ENCODE peak calls at places on chromosomes 11 and 22, in nine cellular contexts. One of them, this sample, is unnamed.
A peak's percentile ranks its signal among the peaks of the same experiment; 100 is the strongest.

GRCh38 chr11:79156031-79156430 is 284.8 kb downstream of the TENM4 start:
- DNase-seq in sigmoid colon: no peak
- DNase-seq in H9: no peak
- DNase-seq in CD8-positive, alpha-beta memory T cell: no peak
- DNase-seq in tibial artery: no peak
- DNase-seq in fibroblast of lung: no peak
- DNase-seq in naive thymus-derived CD4-positive, alpha-beta T cell: no peak
- DNase-seq in substantia nigra: no peak
- DNase-seq in IMR-90: no peak
- DNase-seq in this sample: no peak

GRCh38 chr11:2768471-2769408 is 68.9 kb upstream of the KCNQ1OT1 start:
- DNase-seq in tibial artery: no peak
- DNase-seq in naive thymus-derived CD4-positive, alpha-beta T cell: no peak
- DNase-seq in substantia nigra: no peak
- DNase-seq in H9: no peak
- DNase-seq in fibroblast of lung: peak; percentile 85
- DNase-seq in IMR-90: peak; percentile 93
- DNase-seq in sigmoid colon: peak; percentile 61
- DNase-seq in CD8-positive, alpha-beta memory T cell: no peak
- DNase-seq in this sample: peak; percentile 57

GRCh38 chr11:71996946-71997345 is 1.8 kb upstream of the IL18BP start:
- DNase-seq in fibroblast of lung: no peak
- DNase-seq in naive thymus-derived CD4-positive, alpha-beta T cell: no peak
- DNase-seq in CD8-positive, alpha-beta memory T cell: no peak
- DNase-seq in H9: no peak
- DNase-seq in IMR-90: no peak
- DNase-seq in tibial artery: no peak
- DNase-seq in substantia nigra: no peak
- DNase-seq in sigmoid colon: peak; percentile 68
- DNase-seq in this sample: peak; percentile 59

GRCh38 chr11:61090521-61090920 is 11.8 kb upstream of the CD5 start:
- DNase-seq in fibroblast of lung: no peak
- DNase-seq in substantia nigra: no peak
- DNase-seq in H9: no peak
- DNase-seq in sigmoid colon: no peak
- DNase-seq in tibial artery: no peak
- DNase-seq in naive thymus-derived CD4-positive, alpha-beta T cell: no peak
- DNase-seq in IMR-90: no peak
- DNase-seq in CD8-positive, alpha-beta memory T cell: no peak
- DNase-seq in this sample: no peak

GRCh38 chr11:107017433-107018227 is 646 bp downstream of the GUCY1A2 start:
- DNase-seq in fibroblast of lung: peak; percentile 54
- DNase-seq in IMR-90: no peak
- DNase-seq in tibial artery: no peak
- DNase-seq in sigmoid colon: peak; percentile 59
- DNase-seq in CD8-positive, alpha-beta memory T cell: no peak
- DNase-seq in naive thymus-derived CD4-positive, alpha-beta T cell: no peak
- DNase-seq in substantia nigra: peak; percentile 64
- DNase-seq in H9: peak; percentile 79
- DNase-seq in this sample: peak; percentile 61

GRCh38 chr11:12133539-12134238 is 23.3 kb downstream of the MICAL2 start:
- DNase-seq in sigmoid colon: no peak
- DNase-seq in CD8-positive, alpha-beta memory T cell: no peak
- DNase-seq in tibial artery: no peak
- DNase-seq in fibroblast of lung: no peak
- DNase-seq in substantia nigra: no peak
- DNase-seq in H9: no peak
- DNase-seq in naive thymus-derived CD4-positive, alpha-beta T cell: peak; percentile 36
- DNase-seq in IMR-90: no peak
- DNase-seq in this sample: no peak

GRCh38 chr11:63670738-63671321 is 346 bp downstream of the ATL3 start:
- DNase-seq in naive thymus-derived CD4-positive, alpha-beta T cell: peak; percentile 18
- DNase-seq in CD8-positive, alpha-beta memory T cell: peak; percentile 23
- DNase-seq in IMR-90: no peak
- DNase-seq in sigmoid colon: peak; percentile 77
- DNase-seq in substantia nigra: peak; percentile 71
- DNase-seq in tibial artery: peak; percentile 57
- DNase-seq in H9: peak; percentile 45
- DNase-seq in fibroblast of lung: peak; percentile 42
- DNase-seq in this sample: no peak

GRCh38 chr11:121715395-121715794 is 262.6 kb upstream of the SORL1-AS1 start:
- DNase-seq in CD8-positive, alpha-beta memory T cell: no peak
- DNase-seq in H9: no peak
- DNase-seq in fibroblast of lung: no peak
- DNase-seq in naive thymus-derived CD4-positive, alpha-beta T cell: no peak
- DNase-seq in IMR-90: no peak
- DNase-seq in substantia nigra: no peak
- DNase-seq in sigmoid colon: no peak
- DNase-seq in tibial artery: no peak
- DNase-seq in this sample: no peak

GRCh38 chr11:66388746-66389386 is 17.3 kb upstream of the SLC29A2 start:
- DNase-seq in CD8-positive, alpha-beta memory T cell: peak; percentile 59
- DNase-seq in naive thymus-derived CD4-positive, alpha-beta T cell: peak; percentile 73
- DNase-seq in IMR-90: peak; percentile 73
- DNase-seq in fibroblast of lung: peak; percentile 56
- DNase-seq in sigmoid colon: peak; percentile 79
- DNase-seq in tibial artery: peak; percentile 69
- DNase-seq in H9: peak; percentile 83
- DNase-seq in substantia nigra: peak; percentile 15
- DNase-seq in this sample: peak; percentile 75

GRCh38 chr11:129593098-129593497 is 217.4 kb downstream of the BARX2 start:
- DNase-seq in H9: no peak
- DNase-seq in CD8-positive, alpha-beta memory T cell: no peak
- DNase-seq in IMR-90: no peak
- DNase-seq in sigmoid colon: no peak
- DNase-seq in fibroblast of lung: no peak
- DNase-seq in tibial artery: no peak
- DNase-seq in naive thymus-derived CD4-positive, alpha-beta T cell: no peak
- DNase-seq in substantia nigra: no peak
- DNase-seq in this sample: no peak

GRCh38 chr11:129598378-129598777 is 217.3 kb upstream of the TMEM45B start:
- DNase-seq in H9: no peak
- DNase-seq in IMR-90: no peak
- DNase-seq in fibroblast of lung: no peak
- DNase-seq in sigmoid colon: no peak
- DNase-seq in tibial artery: no peak
- DNase-seq in naive thymus-derived CD4-positive, alpha-beta T cell: no peak
- DNase-seq in CD8-positive, alpha-beta memory T cell: no peak
- DNase-seq in substantia nigra: no peak
- DNase-seq in this sample: no peak

GRCh38 chr11:129595043-129595962 is 219.7 kb downstream of the BARX2 start:
- DNase-seq in sigmoid colon: no peak
- DNase-seq in substantia nigra: no peak
- DNase-seq in IMR-90: no peak
- DNase-seq in tibial artery: no peak
- DNase-seq in CD8-positive, alpha-beta memory T cell: no peak
- DNase-seq in fibroblast of lung: no peak
- DNase-seq in H9: no peak
- DNase-seq in naive thymus-derived CD4-positive, alpha-beta T cell: no peak
- DNase-seq in this sample: no peak

GRCh38 chr11:129592191-129592590 is 216.5 kb downstream of the BARX2 start:
- DNase-seq in CD8-positive, alpha-beta memory T cell: no peak
- DNase-seq in IMR-90: no peak
- DNase-seq in naive thymus-derived CD4-positive, alpha-beta T cell: no peak
- DNase-seq in substantia nigra: no peak
- DNase-seq in sigmoid colon: no peak
- DNase-seq in H9: no peak
- DNase-seq in tibial artery: no peak
- DNase-seq in fibroblast of lung: no peak
- DNase-seq in this sample: no peak

DNA sequence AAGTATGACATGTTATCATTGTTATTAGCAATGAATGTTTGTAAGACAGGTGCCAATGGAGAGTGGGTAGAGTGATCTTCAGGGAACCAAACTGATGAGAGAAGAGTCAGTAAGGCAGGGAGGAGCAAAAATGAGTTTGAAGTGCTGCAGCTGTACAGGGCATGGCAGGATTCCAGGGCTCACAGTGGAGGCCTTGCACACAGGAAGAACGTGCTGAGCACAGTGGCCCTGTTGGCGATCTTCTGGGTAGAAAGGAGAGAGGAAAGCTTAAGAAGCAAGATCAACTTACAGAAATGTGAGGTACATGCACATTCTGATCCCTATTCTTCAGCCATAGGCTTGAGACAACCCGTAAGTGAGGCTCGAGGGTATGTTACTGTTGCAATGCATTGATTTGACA is 219.3 kb upstream of the TMEM45B start:
- DNase-seq in substantia nigra: no peak
- DNase-seq in fibroblast of lung: no peak
- DNase-seq in sigmoid colon: no peak
- DNase-seq in naive thymus-derived CD4-positive, alpha-beta T cell: no peak
- DNase-seq in IMR-90: no peak
- DNase-seq in tibial artery: no peak
- DNase-seq in CD8-positive, alpha-beta memory T cell: no peak
- DNase-seq in H9: no peak
- DNase-seq in this sample: no peak
- H3K27ac ChIP-seq in substantia nigra: no peak overlapping the region
- H3K27ac ChIP-seq in fibroblast of lung: no peak overlapping the region
- H3K27ac ChIP-seq in sigmoid colon: no peak overlapping the region
- H3K27ac ChIP-seq in naive thymus-derived CD4-positive, alpha-beta T cell: no peak overlapping the region
- H3K27ac ChIP-seq in IMR-90: no peak overlapping the region
- H3K27ac ChIP-seq in tibial artery: no peak overlapping the region
- H3K27ac ChIP-seq in CD8-positive, alpha-beta memory T cell: no peak overlapping the region
- H3K27ac ChIP-seq in H9: no peak overlapping the region
- H3K27ac ChIP-seq in this sample: no peak overlapping the region

GRCh38 chr22:47295226-47295901 is 532.9 kb downstream of the TBC1D22A start:
- DNase-seq in fibroblast of lung: no peak
- DNase-seq in CD8-positive, alpha-beta memory T cell: no peak
- DNase-seq in naive thymus-derived CD4-positive, alpha-beta T cell: no peak
- DNase-seq in tibial artery: peak; percentile 15
- DNase-seq in substantia nigra: no peak
- DNase-seq in H9: no peak
- DNase-seq in sigmoid colon: peak; percentile 44
- DNase-seq in IMR-90: no peak
- DNase-seq in this sample: peak; percentile 38
- H3K27ac ChIP-seq in fibroblast of lung: no peak overlapping the region
- H3K27ac ChIP-seq in CD8-positive, alpha-beta memory T cell: no peak overlapping the region
- H3K27ac ChIP-seq in naive thymus-derived CD4-positive, alpha-beta T cell: no peak overlapping the region
- H3K27ac ChIP-seq in tibial artery: no peak overlapping the region
- H3K27ac ChIP-seq in substantia nigra: no peak overlapping the region
- H3K27ac ChIP-seq in H9: no peak overlapping the region
- H3K27ac ChIP-seq in sigmoid colon: no peak overlapping the region
- H3K27ac ChIP-seq in IMR-90: no peak overlapping the region
- H3K27ac ChIP-seq in this sample: no peak overlapping the region

GRCh38 chr11:73384871-73385692 is 8.9 kb downstream of the RELT start:
- DNase-seq in IMR-90: no peak
- DNase-seq in fibroblast of lung: no peak
- DNase-seq in sigmoid colon: peak; percentile 77
- DNase-seq in CD8-positive, alpha-beta memory T cell: no peak
- DNase-seq in naive thymus-derived CD4-positive, alpha-beta T cell: no peak
- DNase-seq in tibial artery: peak; percentile 62
- DNase-seq in H9: no peak
- DNase-seq in substantia nigra: peak; percentile 63
- DNase-seq in this sample: peak; percentile 76

GRCh38 chr11:73383249-73384126 is 7.3 kb downstream of the RELT start:
- DNase-seq in substantia nigra: peak; percentile 55
- DNase-seq in CD8-positive, alpha-beta memory T cell: no peak
- DNase-seq in H9: no peak
- DNase-seq in sigmoid colon: no peak
- DNase-seq in fibroblast of lung: no peak
- DNase-seq in naive thymus-derived CD4-positive, alpha-beta T cell: no peak
- DNase-seq in IMR-90: no peak
- DNase-seq in tibial artery: no peak
- DNase-seq in this sample: no peak

GRCh38 chr11:73384127-73384441 is 7.9 kb downstream of the RELT start:
- DNase-seq in substantia nigra: no peak
- DNase-seq in CD8-positive, alpha-beta memory T cell: no peak
- DNase-seq in IMR-90: no peak
- DNase-seq in naive thymus-derived CD4-positive, alpha-beta T cell: no peak
- DNase-seq in H9: no peak
- DNase-seq in tibial artery: no peak
- DNase-seq in fibroblast of lung: no peak
- DNase-seq in sigmoid colon: no peak
- DNase-seq in this sample: no peak

GRCh38 chr11:73386026-73386425 is 9.8 kb downstream of the RELT start:
- DNase-seq in substantia nigra: no peak
- DNase-seq in fibroblast of lung: no peak
- DNase-seq in tibial artery: peak; percentile 51
- DNase-seq in IMR-90: no peak
- DNase-seq in CD8-positive, alpha-beta memory T cell: no peak
- DNase-seq in naive thymus-derived CD4-positive, alpha-beta T cell: no peak
- DNase-seq in sigmoid colon: peak; percentile 71
- DNase-seq in H9: no peak
- DNase-seq in this sample: no peak

GRCh38 chr11:73384531-73384870 is 8.3 kb downstream of the RELT start:
- DNase-seq in sigmoid colon: no peak
- DNase-seq in H9: no peak
- DNase-seq in naive thymus-derived CD4-positive, alpha-beta T cell: no peak
- DNase-seq in fibroblast of lung: no peak
- DNase-seq in CD8-positive, alpha-beta memory T cell: no peak
- DNase-seq in substantia nigra: no peak
- DNase-seq in IMR-90: no peak
- DNase-seq in tibial artery: no peak
- DNase-seq in this sample: no peak
- H3K27ac ChIP-seq in sigmoid colon: peak overlapping the region; percentile 25
- H3K27ac ChIP-seq in H9: no peak overlapping the region
- H3K27ac ChIP-seq in naive thymus-derived CD4-positive, alpha-beta T cell: peak overlapping the region; percentile 14
- H3K27ac ChIP-seq in fibroblast of lung: no peak overlapping the region
- H3K27ac ChIP-seq in CD8-positive, alpha-beta memory T cell: peak overlapping the region; percentile 58
- H3K27ac ChIP-seq in substantia nigra: peak overlapping the region; percentile 65
- H3K27ac ChIP-seq in IMR-90: no peak overlapping the region
- H3K27ac ChIP-seq in tibial artery: no peak overlapping the region
- H3K27ac ChIP-seq in this sample: no peak overlapping the region

GRCh38 chr11:118973985-118974384 is 2.4 kb downstream of the FOXR1 start:
- DNase-seq in substantia nigra: no peak
- DNase-seq in CD8-positive, alpha-beta memory T cell: no peak
- DNase-seq in fibroblast of lung: no peak
- DNase-seq in IMR-90: no peak
- DNase-seq in tibial artery: no peak
- DNase-seq in H9: no peak
- DNase-seq in naive thymus-derived CD4-positive, alpha-beta T cell: no peak
- DNase-seq in sigmoid colon: no peak
- DNase-seq in this sample: no peak
- H3K27ac ChIP-seq in substantia nigra: no peak overlapping the region
- H3K27ac ChIP-seq in CD8-positive, alpha-beta memory T cell: no peak overlapping the region
- H3K27ac ChIP-seq in fibroblast of lung: no peak overlapping the region
- H3K27ac ChIP-seq in IMR-90: no peak overlapping the region
- H3K27ac ChIP-seq in tibial artery: no peak overlapping the region
- H3K27ac ChIP-seq in H9: no peak overlapping the region
- H3K27ac ChIP-seq in naive thymus-derived CD4-positive, alpha-beta T cell: no peak overlapping the region
- H3K27ac ChIP-seq in sigmoid colon: no peak overlapping the region
- H3K27ac ChIP-seq in this sample: no peak overlapping the region

This sample was measured in ascending aorta.